ENCODE peak calls at places on chromosomes 2 and 18, in eight cellular contexts. A, T, H, I, S, W, L and Z are unnamed samples.

GRCh38 chr2:193303464-193303863 is 1108.7 kb upstream of the TMEFF2 start:
- DNase-seq in I (no peak), W (no peak), L (no peak), H (no peak), T (no peak), A (no peak), S (no peak), Z (no peak)

GRCh38 chr2:46345775-46346174 is 48.6 kb downstream of the EPAS1 start:
- DNase-seq in A (no peak), S (no peak), I (no peak), L (no peak), T (no peak), H (no peak), W (no peak), Z (no peak)

GRCh38 chr2:148616696-148617095 is 27.9 kb upstream of the EPC2 start:
- DNase-seq in A (no peak), S (no peak), T (no peak), H (no peak), L (no peak), W (no peak), I (no peak), Z (no peak)

GRCh38 chr2:169087757-169088379 is 18.5 kb downstream of the DHRS9 start:
- DNase-seq in H (no peak), L (no peak), T (no peak), I (no peak), W (no peak), S (no peak), A (no peak), Z (peak)

GRCh38 chr2:68832161-68832869 is 38.9 kb downstream of the BMP10 start:
- DNase-seq in T (peak), L (no peak), H (no peak), S (peak), A (no peak), W (no peak), I (peak), Z (peak)

GRCh38 chr2:65922030-65922429 is 489.6 kb upstream of the SPRED2 start:
- DNase-seq in H (no peak), S (no peak), A (no peak), W (no peak), T (no peak), I (no peak), L (no peak), Z (no peak)

GRCh38 chr18:48023334-48024008 is 93.0 kb upstream of the SMAD2 start:
- DNase-seq in L (peak), H (peak), W (peak), T (no peak), A (peak), S (peak), I (peak), Z (peak)

GRCh38 chr2:133382561-133382960 is 185.7 kb downstream of the NCKAP5 start:
- DNase-seq in W (no peak), L (no peak), I (no peak), A (no peak), S (no peak), T (no peak), H (no peak), Z (no peak)

GRCh38 chr18:51890762-51891161 is 449.2 kb upstream of the DCC start:
- DNase-seq in S (peak), W (peak), I (peak), T (no peak), L (no peak), H (no peak), A (no peak), Z (no peak)

GRCh38 chr18:5197461-5197860 is 404 bp upstream of the AKAIN1 start:
- DNase-seq in T (no peak), H (peak), I (no peak), S (no peak), L (peak), A (peak), W (no peak), Z (no peak)

GRCh38 chr2:28035816-28036215 is 145.3 kb downstream of the BABAM2 start:
- DNase-seq in H (no peak), I (no peak), A (no peak), S (no peak), L (no peak), W (no peak), T (no peak), Z (no peak)

GRCh38 chr18:2715990-2716389 is 60.5 kb downstream of the SMCHD1 start:
- DNase-seq in H (no peak), S (peak), L (no peak), W (no peak), I (no peak), T (no peak), A (no peak), Z (no peak)

GRCh38 chr2:171281116-171281515 is 120.4 kb upstream of the TLK1 start:
- DNase-seq in T (no peak), S (no peak), L (peak), W (no peak), I (no peak), H (no peak), A (no peak), Z (no peak)

GRCh38 chr18:23094411-23095165 is 40.7 kb upstream of the CABLES1 start:
- DNase-seq in A (peak), S (no peak), H (peak), I (no peak), T (no peak), W (no peak), L (no peak), Z (no peak)

GRCh38 chr2:135885709-135886108 is 9.5 kb upstream of the MCM6 start:
- DNase-seq in T (no peak), W (no peak), S (no peak), H (no peak), L (no peak), I (no peak), A (no peak), Z (no peak)

GRCh38 chr2:127644661-127645394 is 1.1 kb upstream of the GPR17 start:
- DNase-seq in H (no peak), T (no peak), S (no peak), I (no peak), L (no peak), W (no peak), A (no peak), Z (no peak)

GRCh38 chr2:224668123-224668909 is 47.8 kb downstream of the CCDC195 start:
- DNase-seq in H (no peak), A (no peak), W (no peak), S (no peak), L (no peak), I (no peak), T (no peak), Z (no peak)

GRCh38 chr2:17259613-17260012 is 258.6 kb downstream of the RAD51AP2 start:
- DNase-seq in A (no peak), W (no peak), T (no peak), L (no peak), S (no peak), H (no peak), I (no peak), Z (no peak)

GRCh38 chr2:218896501-218897393 is 16.1 kb downstream of the WNT10A start:
- DNase-seq in W (peak), I (peak), A (peak), T (peak), S (peak), L (peak), H (peak), Z (peak)

GRCh38 chr2:202237787-202238233 is 587 bp downstream of the SUMO1 start:
- DNase-seq in I (peak), L (peak), W (peak), T (no peak), H (peak), A (peak), S (peak), Z (peak)